ENCODE peak calls at places on chromosomes 2 and 18, in nine cellular contexts. X is NCI-H524; K is stimulated activated CD4-positive, alpha-beta T cell treated with anti-CD3 and anti-CD28 coated beads, Interleukin-15, amount 100 ng/mL, for 1 hour; I is endothelial cell; F is naive B cell; W is SW480; J is SK-N-DZ; Y is pancreas; D is activated T-cell treated with anti-CD3 and anti-CD28 coated beads for 1 hour. H is an unnamed sample.

GRCh38 chr2:43132523-43133301 is 93.7 kb downstream of the ZFP36L2 start:
- DNase-seq in Y (no peak), J (no peak), I (no peak), W (no peak), K (no peak), D (no peak), X (no peak), F (peak; percentile 35), H (no peak)

GRCh38 chr18:55321268-55322175 is 266.5 kb downstream of the TCF4 start:
- DNase-seq in F (peak; percentile 84), K (no peak), Y (peak; percentile 63), D (peak; percentile 5), X (peak; percentile 89), I (peak; percentile 86), W (no peak), J (peak; percentile 87), H (peak; percentile 94)

GRCh38 chr18:74698881-74699280 is 101.2 kb downstream of the ZNF407 start:
- DNase-seq in J (no peak), K (no peak), X (no peak), Y (no peak), W (no peak), F (no peak), D (no peak), I (no peak), H (no peak)

GRCh38 chr2:24971300-24971549 is 530 bp downstream of the DNAJC27 start:
- DNase-seq in D (no peak), J (no peak), I (no peak), Y (no peak), F (no peak), W (no peak), K (no peak), X (no peak), H (no peak)

GRCh38 chr2:102449370-102449974 is 23.6 kb upstream of the SLC9A4 start:
- DNase-seq in X (peak; percentile 36), Y (no peak), K (peak; percentile 22), D (peak; percentile 44), J (no peak), F (no peak), W (peak; percentile 46), I (peak; percentile 63), H (peak; percentile 53)

GRCh38 chr2:236730393-236730792 is 160.8 kb downstream of the ACKR3 start:
- DNase-seq in Y (no peak), D (no peak), F (no peak), W (no peak), J (peak; percentile 33), I (no peak), X (no peak), K (no peak), H (no peak)

GRCh38 chr2:136117391-136117841 is 533 bp downstream of the CXCR4 start:
- DNase-seq in F (no peak), X (peak; percentile 70), Y (no peak), K (no peak), J (peak; percentile 52), I (peak; percentile 46), W (peak; percentile 54), D (peak; percentile 51), H (peak; percentile 19)

GRCh38 chr2:28344756-28345291 is 47.8 kb upstream of the FOSL2 start:
- DNase-seq in W (no peak), Y (no peak), F (no peak), J (no peak), X (peak; percentile 95), K (no peak), D (no peak), I (no peak), H (no peak)

GRCh38 chr2:6943523-6943922 is 26.3 kb downstream of the RNF144A start:
- DNase-seq in J (no peak), D (no peak), F (no peak), Y (no peak), K (no peak), X (no peak), W (no peak), I (no peak), H (no peak)

GRCh38 chr2:175207741-175208438 is 26.4 kb upstream of the ATP5MC3 start:
- DNase-seq in D (no peak), Y (peak; percentile 45), X (peak; percentile 94), K (no peak), I (no peak), F (no peak), J (no peak), W (no peak), H (peak; percentile 80)

GRCh38 chr18:55138401-55138800 is 179.1 kb upstream of the CCDC68 start:
- DNase-seq in I (no peak), J (no peak), D (no peak), W (no peak), K (no peak), Y (no peak), X (no peak), F (no peak), H (no peak)

H was measured in myocyte.